ENCODE peak calls at places on chromosomes 3 and 15, in four cellular contexts. T is left ventricle myocardium inferior; J is CD4-positive, alpha-beta memory T cell; U is tibial artery. D is an unnamed sample. For H3K27me3 and H3K4me1, the result is how much of the 10 kb centered on the place peaks cover.

GRCh38 chr3:161163297-161163696 is 57.8 kb upstream of the NMD3 start:
- DNase-seq in T (no peak), J (no peak), U (no peak), D (no peak)

GRCh38 chr15:27845535-27846369 is 253.4 kb downstream of the OCA2 start:
- DNase-seq in T (no peak), J (no peak), U (no peak), D (no peak)

GRCh38 chr3:136332776-136333175 is 82.6 kb downstream of the PCCB start:
- DNase-seq in T (no peak), J (no peak), U (no peak), D (no peak)

GRCh38 chr15:50767332-50767861 is 1.9 kb upstream of the SPPL2A start:
- DNase-seq in T (peak), J (no peak), U (no peak), D (no peak)

GRCh38 chr3:46680298-46680826 is 13.1 kb downstream of the ALS2CL start:
- DNase-seq in T (no peak), J (no peak), U (no peak), D (no peak)

GRCh38 chr3:40398346-40398745 is 11.4 kb downstream of the ENTPD3 start:
- DNase-seq in T (no peak), J (no peak), U (no peak), D (no peak)

GRCh38 chr15:93974804-93975481 is 256.4 kb upstream of the MCTP2 start:
- DNase-seq in T (no peak), J (no peak), U (no peak), D (no peak)

GRCh38 chr3:184230603-184231528 is 1.5 kb downstream of the VWA5B2 start:
- DNase-seq in T (no peak), J (no peak), U (no peak), D (no peak)

GRCh38 chr3:128380295-128380694 is 86.4 kb downstream of the DNAJB8 start:
- DNase-seq in T (no peak), J (no peak), U (no peak), D (no peak)

GRCh38 chr15:41230345-41230649 is 260 bp downstream of the EXD1 start:
- DNase-seq in T (no peak), J (no peak), U (no peak), D (no peak)

GRCh38 chr3:183534249-183534648 is 21.3 kb downstream of the KLHL6 start:
- DNase-seq in T (no peak), J (no peak), U (no peak), D (no peak)

GRCh38 chr15:68552344-68552743 is 26.4 kb upstream of the CORO2B start:
- DNase-seq in T (no peak), J (no peak), U (no peak), D (no peak)

GRCh38 chr15:78810377-78811123 is 714 bp downstream of the ADAMTS7 start:
- DNase-seq in T (peak), J (no peak), U (peak), D (no peak)

GRCh38 chr3:56915969-56916586 is 114.3 kb upstream of the ARHGEF3 start:
- DNase-seq in T (peak), J (peak), U (no peak), D (peak)

GRCh38 chr3:172557515-172558220 is 34.4 kb upstream of the TNFSF10 start:
- DNase-seq in T (no peak), J (no peak), U (no peak), D (no peak)

GRCh38 chr15:25597576-25597975 is 158.8 kb upstream of the UBE3A start:
- DNase-seq in T (no peak), J (no peak), U (no peak), D (no peak)

GRCh38 chr15:72306211-72306785 is 13.7 kb downstream of the CELF6 start:
- DNase-seq in T (no peak), J (peak), U (no peak), D (peak)

GRCh38 chr3:169660709-169661566 is 2.6 kb downstream of the MECOM start:
- DNase-seq in T (no peak), J (no peak), U (no peak), D (no peak)

GRCh38 chr3:169657351-169658124 is 6.0 kb downstream of the MECOM start:
- DNase-seq in T (no peak), J (no peak), U (no peak), D (no peak)

GRCh38 chr3:169659858-169660614 is 3.5 kb downstream of the MECOM start:
- DNase-seq in T (no peak), J (no peak), U (no peak), D (no peak)

GRCh38 chr3:169659096-169659521 is 4.4 kb downstream of the MECOM start:
- DNase-seq in T (peak), J (no peak), U (no peak), D (no peak)

GRCh38 chr3:169658311-169658931 is 5.1 kb downstream of the MECOM start:
- DNase-seq in T (no peak), J (no peak), U (no peak), D (no peak)
- H3K27me3 ChIP-seq in T (half or more), J (under half), U (under half), D (half or more)

DNA sequence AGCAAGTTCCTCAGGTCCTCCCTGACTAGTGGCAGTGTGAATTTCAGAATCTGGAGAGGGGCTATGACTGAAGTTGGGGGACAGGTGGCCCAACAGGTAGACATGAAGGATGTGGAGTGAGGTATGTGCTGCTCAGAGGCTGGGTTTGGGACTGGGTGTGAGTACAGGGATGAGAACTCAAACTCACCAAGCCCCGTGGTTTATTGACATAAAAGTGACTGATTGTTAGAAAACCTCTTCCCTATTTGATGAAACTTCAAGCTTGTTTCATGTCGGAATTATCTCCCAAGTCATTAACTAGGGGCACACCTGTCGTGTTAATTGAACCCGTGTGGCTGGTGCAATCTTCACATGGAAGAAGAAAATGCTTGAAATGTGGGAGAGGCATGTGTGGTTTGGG is 27.1 kb downstream of the FGD5 start:
- DNase-seq in T (no peak), J (no peak), U (peak), D (no peak)
- H3K4me1 ChIP-seq in T (half or more), J (under half), U (under half), D (under half)

GRCh38 chr3:120909602-120909878 is 1.5 kb downstream of the STXBP5L start:
- DNase-seq in T (no peak), J (no peak), U (no peak), D (no peak)
- H3K27me3 ChIP-seq in T (half or more), J (under half), U (under half), D (under half)

GRCh38 chr15:98715890-98716443 is 67.6 kb downstream of the IGF1R start:
- DNase-seq in T (no peak), J (no peak), U (no peak), D (no peak)
- H3K4me1 ChIP-seq in T (half or more), J (under half), U (half or more), D (under half)

GRCh38 chr3:14810795-14811661 is 7.7 kb upstream of the FGD5 start:
- DNase-seq in T (no peak), J (no peak), U (no peak), D (no peak)
- H3K27me3 ChIP-seq in T (half or more), J (under half), U (under half), D (under half)

DNA sequence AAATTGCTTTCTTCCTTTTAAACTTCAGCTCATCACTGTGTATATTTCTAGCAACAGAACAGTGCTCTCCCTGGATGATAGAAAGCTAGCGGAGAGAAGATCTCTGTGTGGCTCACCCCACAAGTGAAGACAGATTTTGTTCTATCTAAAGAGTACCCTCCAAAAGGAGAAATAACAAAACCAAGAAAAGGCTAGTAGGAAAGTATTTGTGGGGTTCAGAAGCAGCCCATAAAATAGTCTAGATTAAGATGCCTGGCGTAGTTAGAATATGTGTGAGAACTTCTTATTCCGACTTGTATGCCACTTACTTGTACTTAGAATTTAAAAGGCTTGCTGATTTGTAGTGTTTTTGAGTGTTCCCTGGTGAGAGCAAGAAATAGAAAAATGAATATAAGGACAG is 214.9 kb upstream of the IL12A start:
- DNase-seq in T (no peak), J (no peak), U (no peak), D (no peak)
- H3K4me1 ChIP-seq in T (under half), J (under half), U (under half), D (under half)

GRCh38 chr3:50504681-50505080 is 1.2 kb upstream of the CACNA2D2 start:
- DNase-seq in T (no peak), J (no peak), U (no peak), D (no peak)
- H3K27me3 ChIP-seq in T (under half), J (under half), U (under half), D (under half)

GRCh38 chr3:65951836-65952505 is 86.7 kb downstream of the MAGI1 start:
- DNase-seq in T (no peak), J (no peak), U (no peak), D (no peak)
- H3K4me1 ChIP-seq in T (half or more), J (under half), U (under half), D (under half)

DNA sequence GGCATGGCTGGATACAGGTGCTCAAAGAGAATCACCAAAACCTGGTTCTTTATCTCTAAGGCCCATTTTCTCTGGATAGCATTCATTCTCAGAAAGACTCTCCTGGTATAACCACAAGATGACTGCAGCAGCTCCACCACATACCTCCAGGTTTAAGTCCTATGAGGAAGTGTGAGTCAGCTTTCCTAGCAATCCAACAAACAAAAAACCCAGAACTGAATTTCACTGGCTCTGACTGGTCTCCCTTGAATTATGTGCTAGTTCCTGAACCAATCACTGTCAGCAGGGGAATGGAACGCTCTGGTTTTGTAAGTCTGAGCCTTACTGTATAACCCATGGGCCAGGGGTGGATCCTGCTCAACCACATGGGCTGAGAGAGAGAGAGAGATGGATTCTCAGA is 27.2 kb downstream of the MRPL46 start:
- DNase-seq in T (no peak), J (no peak), U (no peak), D (no peak)
- H3K27me3 ChIP-seq in T (under half), J (under half), U (under half), D (under half)

D was measured in effector memory CD4-positive, alpha-beta T cell.